ENCODE peak calls at places on chromosome 3, in six cellular contexts. One of them, this sample, is unnamed.
A peak's percentile ranks its signal among the peaks of the same experiment; 100 is the strongest.

GRCh38 chr3:184230603-184231528 is 1.5 kb downstream of the VWA5B2 start:
- DNase-seq in H9: peak; percentile 57
- DNase-seq in psoas muscle: no peak
- DNase-seq in adrenal gland: no peak
- DNase-seq in SJCRH30: no peak
- DNase-seq in upper lobe of right lung: no peak
- DNase-seq in this sample: peak; percentile 45

GRCh38 chr3:161644871-161645636 is 148.4 kb downstream of the OTOL1 start:
- DNase-seq in H9: no peak
- DNase-seq in psoas muscle: no peak
- DNase-seq in adrenal gland: no peak
- DNase-seq in SJCRH30: peak; percentile 86
- DNase-seq in upper lobe of right lung: no peak
- DNase-seq in this sample: no peak

GRCh38 chr3:127254730-127255129 is 33.1 kb downstream of the PRR20G start:
- DNase-seq in H9: no peak
- DNase-seq in psoas muscle: no peak
- DNase-seq in adrenal gland: no peak
- DNase-seq in SJCRH30: peak; percentile 40
- DNase-seq in upper lobe of right lung: no peak
- DNase-seq in this sample: no peak

GRCh38 chr3:76078101-76078500 is 292.8 kb upstream of the ZNF717 start:
- DNase-seq in H9: no peak
- DNase-seq in psoas muscle: no peak
- DNase-seq in adrenal gland: no peak
- DNase-seq in SJCRH30: no peak
- DNase-seq in upper lobe of right lung: no peak
- DNase-seq in this sample: no peak

GRCh38 chr3:64259646-64260045 is 34.4 kb upstream of the PRICKLE2 start:
- DNase-seq in H9: no peak
- DNase-seq in psoas muscle: no peak
- DNase-seq in adrenal gland: no peak
- DNase-seq in SJCRH30: no peak
- DNase-seq in upper lobe of right lung: no peak
- DNase-seq in this sample: no peak

GRCh38 chr3:156606729-156607128 is 51.8 kb upstream of the SSR3 start:
- DNase-seq in H9: no peak
- DNase-seq in psoas muscle: no peak
- DNase-seq in adrenal gland: no peak
- DNase-seq in SJCRH30: no peak
- DNase-seq in upper lobe of right lung: no peak
- DNase-seq in this sample: no peak

GRCh38 chr3:194598771-194599557 is 34.3 kb downstream of the TMEM44 start:
- DNase-seq in H9: no peak
- DNase-seq in psoas muscle: no peak
- DNase-seq in adrenal gland: peak; percentile 19
- DNase-seq in SJCRH30: peak; percentile 86
- DNase-seq in upper lobe of right lung: no peak
- DNase-seq in this sample: no peak

GRCh38 chr3:20128378-20128777 is 57.6 kb downstream of the SGO1 start:
- DNase-seq in H9: no peak
- DNase-seq in psoas muscle: no peak
- DNase-seq in adrenal gland: no peak
- DNase-seq in SJCRH30: no peak
- DNase-seq in upper lobe of right lung: no peak
- DNase-seq in this sample: no peak

GRCh38 chr3:43959498-43960447 is 269.0 kb downstream of the ABHD5 start:
- DNase-seq in H9: peak; percentile 50
- DNase-seq in psoas muscle: no peak
- DNase-seq in adrenal gland: no peak
- DNase-seq in SJCRH30: peak; percentile 13
- DNase-seq in upper lobe of right lung: no peak
- DNase-seq in this sample: no peak

GRCh38 chr3:99638244-99638948 is at the start of gene COL8A1:
- DNase-seq in H9: peak; percentile 77
- DNase-seq in psoas muscle: peak; percentile 74
- DNase-seq in adrenal gland: peak; percentile 24
- DNase-seq in SJCRH30: no peak
- DNase-seq in upper lobe of right lung: peak; percentile 78
- DNase-seq in this sample: peak; percentile 25

GRCh38 chr3:60957541-60957940 is 293.7 kb downstream of the FHIT start:
- DNase-seq in H9: no peak
- DNase-seq in psoas muscle: no peak
- DNase-seq in adrenal gland: no peak
- DNase-seq in SJCRH30: no peak
- DNase-seq in upper lobe of right lung: no peak
- DNase-seq in this sample: no peak

GRCh38 chr3:108292905-108293328 is 3.4 kb upstream of the HHLA2 start:
- DNase-seq in H9: no peak
- DNase-seq in psoas muscle: no peak
- DNase-seq in adrenal gland: no peak
- DNase-seq in SJCRH30: no peak
- DNase-seq in upper lobe of right lung: no peak
- DNase-seq in this sample: no peak

GRCh38 chr3:57659810-57660439 is 33.0 kb downstream of the DENND6A start:
- DNase-seq in H9: no peak
- DNase-seq in psoas muscle: no peak
- DNase-seq in adrenal gland: no peak
- DNase-seq in SJCRH30: no peak
- DNase-seq in upper lobe of right lung: no peak
- DNase-seq in this sample: no peak

GRCh38 chr3:121661376-121661775 is 673 bp upstream of the HCLS1 start:
- DNase-seq in H9: no peak
- DNase-seq in psoas muscle: no peak
- DNase-seq in adrenal gland: no peak
- DNase-seq in SJCRH30: no peak
- DNase-seq in upper lobe of right lung: no peak
- DNase-seq in this sample: no peak
- H3K27ac ChIP-seq in H9: no peak overlapping the region
- H3K27ac ChIP-seq in psoas muscle: peak overlapping the region; percentile 50
- H3K27ac ChIP-seq in adrenal gland: no peak overlapping the region
- H3K27ac ChIP-seq in SJCRH30: no peak overlapping the region
- H3K27ac ChIP-seq in upper lobe of right lung: peak overlapping the region; percentile 77
- H3K27ac ChIP-seq in this sample: peak overlapping the region; percentile 74

DNA sequence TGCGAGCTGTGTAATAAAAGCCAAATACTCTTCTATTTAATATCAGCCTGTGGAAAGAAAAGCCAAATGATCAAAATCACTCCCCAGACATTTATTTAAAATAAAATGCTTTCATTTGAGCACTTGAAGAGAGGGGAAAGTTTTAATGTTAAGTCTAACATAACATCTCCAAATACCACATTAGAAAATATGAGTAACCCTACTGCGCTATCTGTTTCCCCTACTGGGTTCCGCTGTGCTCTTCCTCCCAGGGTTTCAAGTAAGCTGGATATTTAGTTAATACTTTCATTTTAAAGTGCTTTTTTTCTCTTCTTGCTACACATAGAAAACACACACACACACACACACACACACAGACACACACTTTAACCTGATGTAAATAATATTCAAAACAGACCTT is 6.7 kb upstream of the VGLL4 start:
- DNase-seq in H9: no peak
- DNase-seq in psoas muscle: no peak
- DNase-seq in adrenal gland: no peak
- DNase-seq in SJCRH30: no peak
- DNase-seq in upper lobe of right lung: no peak
- DNase-seq in this sample: no peak
- H3K27ac ChIP-seq in H9: no peak overlapping the region
- H3K27ac ChIP-seq in psoas muscle: no peak overlapping the region
- H3K27ac ChIP-seq in adrenal gland: no peak overlapping the region
- H3K27ac ChIP-seq in SJCRH30: no peak overlapping the region
- H3K27ac ChIP-seq in upper lobe of right lung: no peak overlapping the region
- H3K27ac ChIP-seq in this sample: no peak overlapping the region

GRCh38 chr3:42053476-42053875 is 37.7 kb upstream of the TRAK1 start:
- DNase-seq in H9: no peak
- DNase-seq in psoas muscle: peak; percentile 80
- DNase-seq in adrenal gland: no peak
- DNase-seq in SJCRH30: no peak
- DNase-seq in upper lobe of right lung: no peak
- DNase-seq in this sample: peak; percentile 65

GRCh38 chr3:42050126-42050525 is 41.0 kb upstream of the TRAK1 start:
- DNase-seq in H9: no peak
- DNase-seq in psoas muscle: no peak
- DNase-seq in adrenal gland: no peak
- DNase-seq in SJCRH30: no peak
- DNase-seq in upper lobe of right lung: no peak
- DNase-seq in this sample: no peak

GRCh38 chr3:42051384-42052131 is 39.6 kb upstream of the TRAK1 start:
- DNase-seq in H9: no peak
- DNase-seq in psoas muscle: no peak
- DNase-seq in adrenal gland: peak; percentile 68
- DNase-seq in SJCRH30: no peak
- DNase-seq in upper lobe of right lung: no peak
- DNase-seq in this sample: no peak

GRCh38 chr3:42052867-42053351 is 38.2 kb upstream of the TRAK1 start:
- DNase-seq in H9: no peak
- DNase-seq in psoas muscle: no peak
- DNase-seq in adrenal gland: no peak
- DNase-seq in SJCRH30: peak; percentile 31
- DNase-seq in upper lobe of right lung: no peak
- DNase-seq in this sample: no peak

DNA sequence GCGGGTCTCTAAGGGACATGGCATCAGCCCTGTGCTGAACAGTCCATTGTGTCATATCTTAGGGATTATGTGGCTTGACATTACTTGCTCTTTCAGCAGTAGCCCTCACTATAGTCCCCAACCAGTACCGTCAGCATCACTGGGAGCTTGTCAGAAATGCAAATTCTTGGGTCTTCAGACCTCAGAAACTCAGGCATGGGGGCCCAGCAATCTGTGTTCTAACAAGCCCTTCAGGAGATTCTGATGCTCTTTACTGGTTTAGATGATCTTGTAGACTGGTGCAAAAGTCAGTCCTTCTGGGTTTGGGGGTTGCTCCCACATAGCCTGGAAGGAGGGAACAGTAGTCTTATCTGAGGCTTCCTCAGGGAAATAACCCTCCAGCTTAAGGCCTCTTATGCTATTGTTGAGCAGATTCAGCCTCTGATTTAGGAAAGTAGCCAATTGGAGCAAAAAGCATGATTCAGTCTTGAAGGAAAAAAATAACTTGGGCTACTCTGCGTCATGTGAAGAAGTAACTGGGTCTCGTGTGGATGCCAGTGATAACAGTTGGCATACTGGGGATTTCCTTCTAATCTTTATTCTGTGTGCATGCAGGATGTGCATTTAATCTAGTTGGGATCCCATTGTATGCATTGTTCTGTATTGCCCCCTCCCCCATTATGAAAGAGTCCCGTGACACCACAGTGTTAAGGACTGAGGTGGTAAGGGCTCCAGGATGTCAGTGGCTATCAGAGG is 38.9 kb upstream of the TRAK1 start:
- DNase-seq in H9: no peak
- DNase-seq in psoas muscle: no peak
- DNase-seq in adrenal gland: peak; percentile 46
- DNase-seq in SJCRH30: no peak
- DNase-seq in upper lobe of right lung: no peak
- DNase-seq in this sample: no peak
- H3K27ac ChIP-seq in H9: no peak overlapping the region
- H3K27ac ChIP-seq in psoas muscle: peak overlapping the region; percentile 80
- H3K27ac ChIP-seq in adrenal gland: no peak overlapping the region
- H3K27ac ChIP-seq in SJCRH30: no peak overlapping the region
- H3K27ac ChIP-seq in upper lobe of right lung: peak overlapping the region; percentile 18
- H3K27ac ChIP-seq in this sample: peak overlapping the region; percentile 79

GRCh38 chr3:8482263-8482662 is 19.4 kb upstream of the LMCD1 start:
- DNase-seq in H9: no peak
- DNase-seq in psoas muscle: no peak
- DNase-seq in adrenal gland: no peak
- DNase-seq in SJCRH30: no peak
- DNase-seq in upper lobe of right lung: no peak
- DNase-seq in this sample: no peak

GRCh38 chr3:8481380-8481779 is 20.2 kb upstream of the LMCD1 start:
- DNase-seq in H9: no peak
- DNase-seq in psoas muscle: no peak
- DNase-seq in adrenal gland: no peak
- DNase-seq in SJCRH30: no peak
- DNase-seq in upper lobe of right lung: no peak
- DNase-seq in this sample: no peak

GRCh38 chr3:8484409-8485140 is 17.0 kb upstream of the LMCD1 start:
- DNase-seq in H9: no peak
- DNase-seq in psoas muscle: no peak
- DNase-seq in adrenal gland: no peak
- DNase-seq in SJCRH30: peak; percentile 54
- DNase-seq in upper lobe of right lung: no peak
- DNase-seq in this sample: no peak

GRCh38 chr3:8482960-8483665 is 18.5 kb upstream of the LMCD1 start:
- DNase-seq in H9: no peak
- DNase-seq in psoas muscle: peak; percentile 82
- DNase-seq in adrenal gland: peak; percentile 60
- DNase-seq in SJCRH30: peak; percentile 98
- DNase-seq in upper lobe of right lung: no peak
- DNase-seq in this sample: peak; percentile 51

GRCh38 chr3:8480699-8481098 is 20.9 kb upstream of the LMCD1 start:
- DNase-seq in H9: no peak
- DNase-seq in psoas muscle: no peak
- DNase-seq in adrenal gland: no peak
- DNase-seq in SJCRH30: no peak
- DNase-seq in upper lobe of right lung: no peak
- DNase-seq in this sample: no peak
- H3K27ac ChIP-seq in H9: no peak overlapping the region
- H3K27ac ChIP-seq in psoas muscle: no peak overlapping the region
- H3K27ac ChIP-seq in adrenal gland: no peak overlapping the region
- H3K27ac ChIP-seq in SJCRH30: no peak overlapping the region
- H3K27ac ChIP-seq in upper lobe of right lung: no peak overlapping the region
- H3K27ac ChIP-seq in this sample: no peak overlapping the region

GRCh38 chr3:46469680-46470357 is 5.1 kb upstream of the LTF start:
- DNase-seq in H9: peak; percentile 10
- DNase-seq in psoas muscle: no peak
- DNase-seq in adrenal gland: no peak
- DNase-seq in SJCRH30: no peak
- DNase-seq in upper lobe of right lung: no peak
- DNase-seq in this sample: no peak

GRCh38 chr3:46467562-46467961 is 2.9 kb upstream of the LTF start:
- DNase-seq in H9: peak; percentile 0
- DNase-seq in psoas muscle: no peak
- DNase-seq in adrenal gland: no peak
- DNase-seq in SJCRH30: no peak
- DNase-seq in upper lobe of right lung: no peak
- DNase-seq in this sample: no peak

GRCh38 chr3:46470831-46471230 is 6.1 kb upstream of the LTF start:
- DNase-seq in H9: peak; percentile 18
- DNase-seq in psoas muscle: no peak
- DNase-seq in adrenal gland: no peak
- DNase-seq in SJCRH30: no peak
- DNase-seq in upper lobe of right lung: no peak
- DNase-seq in this sample: no peak

GRCh38 chr3:46466871-46467403 is 2.2 kb upstream of the LTF start:
- DNase-seq in H9: peak; percentile 17
- DNase-seq in psoas muscle: no peak
- DNase-seq in adrenal gland: no peak
- DNase-seq in SJCRH30: no peak
- DNase-seq in upper lobe of right lung: no peak
- DNase-seq in this sample: no peak

GRCh38 chr3:46468758-46469600 is 4.3 kb upstream of the LTF start:
- DNase-seq in H9: peak; percentile 7
- DNase-seq in psoas muscle: no peak
- DNase-seq in adrenal gland: no peak
- DNase-seq in SJCRH30: no peak
- DNase-seq in upper lobe of right lung: no peak
- DNase-seq in this sample: no peak
- H3K27ac ChIP-seq in H9: no peak overlapping the region
- H3K27ac ChIP-seq in psoas muscle: no peak overlapping the region
- H3K27ac ChIP-seq in adrenal gland: no peak overlapping the region
- H3K27ac ChIP-seq in SJCRH30: no peak overlapping the region
- H3K27ac ChIP-seq in upper lobe of right lung: no peak overlapping the region
- H3K27ac ChIP-seq in this sample: no peak overlapping the region

GRCh38 chr3:12986521-12986920 is 86.7 kb downstream of the IQSEC1 start:
- DNase-seq in H9: no peak
- DNase-seq in psoas muscle: peak; percentile 50
- DNase-seq in adrenal gland: no peak
- DNase-seq in SJCRH30: no peak
- DNase-seq in upper lobe of right lung: no peak
- DNase-seq in this sample: no peak
- H3K27ac ChIP-seq in H9: no peak overlapping the region
- H3K27ac ChIP-seq in psoas muscle: peak overlapping the region; percentile 50
- H3K27ac ChIP-seq in adrenal gland: peak overlapping the region; percentile 27
- H3K27ac ChIP-seq in SJCRH30: no peak overlapping the region
- H3K27ac ChIP-seq in upper lobe of right lung: no peak overlapping the region
- H3K27ac ChIP-seq in this sample: no peak overlapping the region